ENCODE peak calls at places on chromosomes 7 and 10, in seven cellular contexts. One of them, this sample, is unnamed.

GRCh38 chr7:135690566-135690965 is 28.3 kb downstream of the STMP1 start:
- DNase-seq in testis: no peak
- DNase-seq in transverse colon: no peak
- DNase-seq in sigmoid colon: no peak
- DNase-seq in IMR-90: peak
- DNase-seq in thyroid gland: no peak
- DNase-seq in lower leg skin: no peak
- DNase-seq in this sample: no peak

GRCh38 chr7:11237742-11238141 is 264.1 kb downstream of the PHF14 start:
- DNase-seq in sigmoid colon: no peak
- DNase-seq in transverse colon: no peak
- DNase-seq in testis: no peak
- DNase-seq in IMR-90: no peak
- DNase-seq in lower leg skin: no peak
- DNase-seq in thyroid gland: no peak
- DNase-seq in this sample: no peak

GRCh38 chr7:157461805-157462771 is 125.3 kb downstream of the DNAJB6 start:
- DNase-seq in lower leg skin: peak
- DNase-seq in thyroid gland: no peak
- DNase-seq in testis: no peak
- DNase-seq in IMR-90: no peak
- DNase-seq in transverse colon: peak
- DNase-seq in sigmoid colon: no peak
- DNase-seq in this sample: no peak

GRCh38 chr10:122419890-122420623 is 34.4 kb upstream of the ARMS2 start:
- DNase-seq in IMR-90: peak
- DNase-seq in sigmoid colon: peak
- DNase-seq in testis: no peak
- DNase-seq in thyroid gland: no peak
- DNase-seq in lower leg skin: no peak
- DNase-seq in transverse colon: no peak
- DNase-seq in this sample: no peak

GRCh38 chr7:90642978-90643377 is 46.9 kb downstream of the CDK14 start:
- DNase-seq in lower leg skin: no peak
- DNase-seq in IMR-90: no peak
- DNase-seq in transverse colon: no peak
- DNase-seq in sigmoid colon: no peak
- DNase-seq in thyroid gland: no peak
- DNase-seq in testis: no peak
- DNase-seq in this sample: no peak

GRCh38 chr7:32217841-32218467 is 147.7 kb upstream of the PDE1C start:
- DNase-seq in lower leg skin: peak
- DNase-seq in thyroid gland: no peak
- DNase-seq in transverse colon: no peak
- DNase-seq in sigmoid colon: no peak
- DNase-seq in testis: no peak
- DNase-seq in IMR-90: no peak
- DNase-seq in this sample: no peak

GRCh38 chr7:2518737-2519118 is 846 bp upstream of the LFNG start:
- DNase-seq in testis: no peak
- DNase-seq in sigmoid colon: no peak
- DNase-seq in lower leg skin: no peak
- DNase-seq in IMR-90: no peak
- DNase-seq in transverse colon: no peak
- DNase-seq in thyroid gland: no peak
- DNase-seq in this sample: no peak

GRCh38 chr10:49679480-49679893 is at the start of gene C10orf53:
- DNase-seq in IMR-90: peak
- DNase-seq in sigmoid colon: no peak
- DNase-seq in thyroid gland: peak
- DNase-seq in transverse colon: no peak
- DNase-seq in testis: peak
- DNase-seq in lower leg skin: no peak
- DNase-seq in this sample: no peak

GRCh38 chr10:121460733-121461132 is 137.5 kb downstream of the FGFR2 start:
- DNase-seq in IMR-90: no peak
- DNase-seq in testis: no peak
- DNase-seq in transverse colon: no peak
- DNase-seq in thyroid gland: no peak
- DNase-seq in lower leg skin: no peak
- DNase-seq in sigmoid colon: no peak
- DNase-seq in this sample: peak

GRCh38 chr10:117551322-117552155 is 9.0 kb downstream of the EMX2 start:
- DNase-seq in sigmoid colon: no peak
- DNase-seq in thyroid gland: no peak
- DNase-seq in lower leg skin: peak
- DNase-seq in testis: no peak
- DNase-seq in transverse colon: no peak
- DNase-seq in IMR-90: no peak
- DNase-seq in this sample: peak

GRCh38 chr7:54839538-54840213 is 80.7 kb upstream of the SEC61G start:
- DNase-seq in sigmoid colon: peak
- DNase-seq in IMR-90: peak
- DNase-seq in transverse colon: peak
- DNase-seq in lower leg skin: peak
- DNase-seq in thyroid gland: peak
- DNase-seq in testis: peak
- DNase-seq in this sample: no peak

GRCh38 chr10:44066211-44066837 is 318.6 kb downstream of the CXCL12 start:
- DNase-seq in testis: no peak
- DNase-seq in transverse colon: no peak
- DNase-seq in IMR-90: no peak
- DNase-seq in thyroid gland: no peak
- DNase-seq in sigmoid colon: no peak
- DNase-seq in lower leg skin: peak
- DNase-seq in this sample: no peak

GRCh38 chr7:80641548-80641947 is 3.1 kb downstream of the CD36 start:
- DNase-seq in sigmoid colon: no peak
- DNase-seq in testis: no peak
- DNase-seq in lower leg skin: no peak
- DNase-seq in thyroid gland: no peak
- DNase-seq in transverse colon: no peak
- DNase-seq in IMR-90: peak
- DNase-seq in this sample: no peak

GRCh38 chr10:5545778-5546710 is 21.3 kb downstream of the CALML3 start:
- DNase-seq in transverse colon: peak
- DNase-seq in IMR-90: peak
- DNase-seq in sigmoid colon: peak
- DNase-seq in thyroid gland: peak
- DNase-seq in testis: peak
- DNase-seq in lower leg skin: peak
- DNase-seq in this sample: no peak

GRCh38 chr7:92417913-92418312 is 29.4 kb upstream of the GATAD1 start:
- DNase-seq in transverse colon: no peak
- DNase-seq in testis: peak
- DNase-seq in IMR-90: no peak
- DNase-seq in thyroid gland: peak
- DNase-seq in lower leg skin: no peak
- DNase-seq in sigmoid colon: no peak
- DNase-seq in this sample: no peak

GRCh38 chr10:100327007-100327700 is 2.9 kb downstream of the PKD2L1 start:
- DNase-seq in thyroid gland: no peak
- DNase-seq in IMR-90: peak
- DNase-seq in lower leg skin: no peak
- DNase-seq in transverse colon: peak
- DNase-seq in testis: no peak
- DNase-seq in sigmoid colon: no peak
- DNase-seq in this sample: no peak

GRCh38 chr10:16105082-16105481 is 244.8 kb upstream of the MINDY3 start:
- DNase-seq in transverse colon: no peak
- DNase-seq in IMR-90: no peak
- DNase-seq in thyroid gland: no peak
- DNase-seq in testis: no peak
- DNase-seq in sigmoid colon: no peak
- DNase-seq in lower leg skin: no peak
- DNase-seq in this sample: no peak

DNA sequence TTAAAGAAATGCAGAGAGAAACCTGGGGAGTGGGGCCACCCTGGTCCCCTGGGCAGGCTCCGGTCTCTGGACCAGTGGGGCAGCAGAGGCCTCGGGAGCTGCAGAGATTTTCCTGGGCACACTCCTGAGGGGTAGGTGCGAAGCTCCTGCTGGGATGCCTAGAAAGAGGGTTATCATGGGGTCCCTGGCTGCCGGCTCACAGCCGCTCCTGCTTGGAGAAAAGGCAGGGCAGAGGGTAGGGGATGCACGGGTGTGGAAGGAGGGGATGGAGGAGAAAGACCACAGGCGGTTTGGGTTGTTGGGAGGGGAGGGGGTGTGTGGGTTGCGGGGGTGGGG is 166.6 kb downstream of the UBE2H start:
- DNase-seq in lower leg skin: no peak
- DNase-seq in transverse colon: no peak
- DNase-seq in thyroid gland: no peak
- DNase-seq in sigmoid colon: no peak
- DNase-seq in IMR-90: no peak
- DNase-seq in testis: no peak
- DNase-seq in this sample: no peak
- H3K4me3 ChIP-seq in lower leg skin: no peak
- H3K4me3 ChIP-seq in transverse colon: no peak
- H3K4me3 ChIP-seq in thyroid gland: no peak
- H3K4me3 ChIP-seq in sigmoid colon: no peak
- H3K4me3 ChIP-seq in IMR-90: no peak
- H3K4me3 ChIP-seq in testis: no peak
- H3K4me3 ChIP-seq in this sample: no peak

DNA sequence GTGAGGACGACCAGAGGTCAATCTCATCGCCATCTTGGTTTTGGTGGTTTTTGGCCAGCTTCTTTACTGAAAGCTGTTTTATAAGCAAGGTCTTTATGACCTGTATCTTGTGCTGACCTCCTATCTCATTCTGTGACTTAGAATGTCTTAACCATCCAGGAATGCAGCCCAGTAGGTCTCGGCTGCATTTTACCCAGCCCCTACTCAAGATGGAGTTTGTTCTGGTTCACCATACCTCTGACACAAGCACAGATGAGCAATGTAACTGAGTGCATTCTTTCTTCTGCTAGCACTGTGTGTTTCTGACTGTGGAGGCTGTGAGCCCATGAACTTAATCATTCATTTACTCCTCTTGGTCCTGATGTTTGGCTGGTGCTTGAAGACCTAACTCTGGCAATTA is 794.5 kb upstream of the CELF2 start:
- DNase-seq in thyroid gland: no peak
- DNase-seq in lower leg skin: no peak
- DNase-seq in sigmoid colon: no peak
- DNase-seq in transverse colon: no peak
- DNase-seq in IMR-90: no peak
- DNase-seq in testis: no peak
- DNase-seq in this sample: no peak
- TF ChIP-seq POLR2A in thyroid gland: no peak
- TF ChIP-seq POLR2A in lower leg skin: no peak
- TF ChIP-seq POLR2A in sigmoid colon: no peak
- TF ChIP-seq POLR2A in transverse colon: no peak
- TF ChIP-seq POLR2A in IMR-90: no peak
- TF ChIP-seq POLR2A in testis: no peak
- TF ChIP-seq POLR2A in this sample: no peak

GRCh38 chr10:27618906-27619305 is 114.8 kb downstream of the RAB18 start:
- DNase-seq in lower leg skin: no peak
- DNase-seq in thyroid gland: no peak
- DNase-seq in sigmoid colon: no peak
- DNase-seq in testis: no peak
- DNase-seq in transverse colon: no peak
- DNase-seq in IMR-90: no peak
- DNase-seq in this sample: peak

GRCh38 chr10:27618036-27618615 is 114.0 kb downstream of the RAB18 start:
- DNase-seq in IMR-90: no peak
- DNase-seq in testis: no peak
- DNase-seq in thyroid gland: no peak
- DNase-seq in sigmoid colon: no peak
- DNase-seq in lower leg skin: no peak
- DNase-seq in transverse colon: no peak
- DNase-seq in this sample: no peak

GRCh38 chr10:27620425-27621397 is 116.6 kb downstream of the RAB18 start:
- DNase-seq in sigmoid colon: peak
- DNase-seq in IMR-90: peak
- DNase-seq in lower leg skin: no peak
- DNase-seq in thyroid gland: peak
- DNase-seq in testis: peak
- DNase-seq in transverse colon: no peak
- DNase-seq in this sample: peak

GRCh38 chr10:27619329-27619728 is 115.2 kb downstream of the RAB18 start:
- DNase-seq in transverse colon: no peak
- DNase-seq in IMR-90: no peak
- DNase-seq in lower leg skin: no peak
- DNase-seq in thyroid gland: no peak
- DNase-seq in testis: no peak
- DNase-seq in sigmoid colon: no peak
- DNase-seq in this sample: no peak

GRCh38 chr10:27621441-27621840 is 117.3 kb downstream of the RAB18 start:
- DNase-seq in lower leg skin: no peak
- DNase-seq in sigmoid colon: no peak
- DNase-seq in transverse colon: no peak
- DNase-seq in IMR-90: peak
- DNase-seq in testis: no peak
- DNase-seq in thyroid gland: peak
- DNase-seq in this sample: no peak
- H3K4me3 ChIP-seq in lower leg skin: no peak
- H3K4me3 ChIP-seq in sigmoid colon: no peak
- H3K4me3 ChIP-seq in transverse colon: no peak
- H3K4me3 ChIP-seq in IMR-90: peak
- H3K4me3 ChIP-seq in testis: no peak
- H3K4me3 ChIP-seq in thyroid gland: no peak
- H3K4me3 ChIP-seq in this sample: no peak

GRCh38 chr10:11864727-11865126 is 41.6 kb downstream of the PROSER2 start:
- DNase-seq in lower leg skin: no peak
- DNase-seq in transverse colon: no peak
- DNase-seq in thyroid gland: no peak
- DNase-seq in testis: no peak
- DNase-seq in sigmoid colon: peak
- DNase-seq in IMR-90: no peak
- DNase-seq in this sample: no peak
- TF ChIP-seq POLR2A in lower leg skin: no peak
- TF ChIP-seq POLR2A in transverse colon: no peak
- TF ChIP-seq POLR2A in thyroid gland: no peak
- TF ChIP-seq POLR2A in testis: no peak
- TF ChIP-seq POLR2A in sigmoid colon: no peak
- TF ChIP-seq POLR2A in IMR-90: no peak
- TF ChIP-seq POLR2A in this sample: no peak

This sample was measured in uterus.